ENCODE peak calls at places on chromosomes 5 and 9, in nine cellular contexts. R, O, V, T, Y, G, Z, J and P are unnamed samples.

GRCh38 chr9:37676411-37676830 is 25.7 kb downstream of the FRMPD1 start:
- DNase-seq in R (no peak), J (no peak), V (no peak), Z (no peak), Y (no peak), O (no peak), T (no peak), G (no peak), P (peak)

GRCh38 chr5:88821161-88821560 is 61.8 kb downstream of the MEF2C start:
- DNase-seq in Z (no peak), J (no peak), O (no peak), G (no peak), T (no peak), V (no peak), Y (no peak), R (no peak), P (no peak)

GRCh38 chr9:89532478-89532877 is 34.6 kb upstream of the SEMA4D start:
- DNase-seq in Y (no peak), Z (no peak), V (no peak), R (no peak), J (no peak), T (no peak), O (no peak), G (no peak), P (no peak)

GRCh38 chr9:30075022-30075421 is 2309.4 kb upstream of the ACO1 start:
- DNase-seq in O (no peak), V (no peak), T (no peak), Y (no peak), J (no peak), R (no peak), G (no peak), Z (no peak), P (no peak)

GRCh38 chr5:75021229-75021628 is 31.1 kb downstream of the GCNT4 start:
- DNase-seq in R (no peak), G (no peak), O (no peak), J (no peak), Y (no peak), T (no peak), Z (no peak), V (no peak), P (no peak)

GRCh38 chr9:131178382-131178781 is 53.0 kb downstream of the NUP214 start:
- DNase-seq in T (peak), Z (peak), G (peak), J (peak), R (peak), V (peak), Y (peak), O (no peak), P (peak)

GRCh38 chr5:112210430-112211005 is 208.6 kb downstream of the EPB41L4A start:
- DNase-seq in R (peak), O (peak), G (peak), V (peak), J (peak), Y (peak), Z (no peak), T (no peak), P (peak)

GRCh38 chr5:102608414-102608813 is 109.6 kb upstream of the SLCO6A1 start:
- DNase-seq in V (no peak), Y (no peak), T (no peak), Z (no peak), O (no peak), J (no peak), R (no peak), G (no peak), P (no peak)

GRCh38 chr9:38246833-38247232 is 145.7 kb upstream of the ALDH1B1 start:
- DNase-seq in J (no peak), T (no peak), V (no peak), Z (no peak), Y (no peak), G (no peak), R (no peak), O (no peak), P (no peak)

GRCh38 chr5:56128166-56128565 is 105.0 kb downstream of the ANKRD55 start:
- DNase-seq in Z (no peak), V (no peak), Y (no peak), O (no peak), G (no peak), R (no peak), J (no peak), T (no peak), P (no peak)

GRCh38 chr9:114093761-114094505 is 5.2 kb downstream of the KIF12 start:
- DNase-seq in J (no peak), O (no peak), R (no peak), G (no peak), Z (no peak), Y (no peak), V (no peak), T (no peak), P (no peak)

GRCh38 chr9:74041588-74041987 is 455.5 kb upstream of the RORB start:
- DNase-seq in T (no peak), Z (no peak), V (no peak), O (no peak), R (no peak), G (no peak), J (no peak), Y (no peak), P (no peak)

GRCh38 chr5:66145737-66146136 is 1.6 kb downstream of the SREK1 start:
- DNase-seq in Z (no peak), Y (no peak), R (no peak), J (no peak), O (no peak), G (no peak), V (no peak), T (no peak), P (no peak)

GRCh38 chr5:57550132-57550531 is 67.5 kb upstream of the ACTBL2 start:
- DNase-seq in J (no peak), G (no peak), Z (no peak), V (no peak), O (no peak), T (no peak), R (no peak), Y (no peak), P (no peak)

GRCh38 chr5:89179761-89180160 is 296.8 kb upstream of the MEF2C start:
- DNase-seq in Y (no peak), V (no peak), T (no peak), R (no peak), Z (no peak), O (no peak), J (no peak), G (no peak), P (no peak)

GRCh38 chr5:128084228-128085167 is 932 bp downstream of the SLC12A2 start:
- DNase-seq in Z (peak), R (peak), J (peak), T (peak), V (no peak), G (peak), O (no peak), Y (no peak), P (no peak)

GRCh38 chr9:80177949-80178480 is 606.2 kb downstream of the TLE4 start:
- DNase-seq in Y (no peak), O (no peak), V (no peak), T (no peak), G (peak), Z (no peak), J (peak), R (no peak), P (peak)

GRCh38 chr9:115606851-115607250 is 488.9 kb upstream of the TNC start:
- DNase-seq in G (peak), O (no peak), R (no peak), T (no peak), V (no peak), Y (no peak), J (no peak), Z (no peak), P (no peak)

GRCh38 chr9:69028754-69029153 is 6.8 kb upstream of the FXN start:
- DNase-seq in V (no peak), Y (no peak), T (no peak), G (no peak), O (no peak), Z (no peak), J (no peak), R (no peak), P (peak)

GRCh38 chr9:80040457-80040856 is 468.7 kb downstream of the TLE4 start:
- DNase-seq in R (no peak), O (no peak), J (no peak), T (no peak), V (no peak), Y (no peak), Z (no peak), G (no peak), P (no peak)

GRCh38 chr5:134236208-134236761 is 10.4 kb upstream of the PPP2CA start:
- DNase-seq in J (no peak), R (no peak), T (no peak), V (no peak), Y (no peak), G (no peak), O (no peak), Z (no peak), P (no peak)

GRCh38 chr5:119521232-119521631 is 68.9 kb downstream of the HSD17B4 start:
- DNase-seq in J (no peak), V (no peak), R (no peak), Y (no peak), Z (no peak), G (no peak), O (no peak), T (no peak), P (no peak)